ENCODE peak calls at places on chromosomes 13 and 19, in nine cellular contexts. U is neural progenitor cell; Q is lower lobe of right lung; O is IMR-90; K is sigmoid colon; B is astrocyte; X is tibial artery; N is GM23338; F is CD8-positive, alpha-beta T cell. T is an unnamed sample. For H3K27me3, the result is how much of the 10 kb centered on the place peaks cover.

GRCh38 chr19:11692127-11692790 is 46.5 kb downstream of the ZNF823 start:
- DNase-seq in N (no peak), O (no peak), X (no peak), K (no peak), F (no peak), Q (no peak), U (no peak), B (no peak), T (no peak)

GRCh38 chr13:31749929-31750328 is 10.6 kb downstream of the RXFP2 start:
- DNase-seq in K (no peak), X (no peak), Q (no peak), U (no peak), B (peak), F (no peak), O (peak), N (no peak), T (no peak)

GRCh38 chr19:32876919-32877285 is 7.3 kb upstream of the SLC7A9 start:
- DNase-seq in F (no peak), N (no peak), X (no peak), O (peak), B (peak), Q (no peak), K (no peak), U (no peak), T (no peak)

GRCh38 chr13:37392389-37392788 is 206.2 kb downstream of the POSTN start:
- DNase-seq in Q (no peak), F (no peak), O (no peak), K (no peak), B (no peak), N (no peak), X (no peak), U (no peak), T (no peak)

GRCh38 chr19:36686365-36687213 is 823 bp upstream of the ZNF567 start:
- DNase-seq in U (peak), Q (peak), N (peak), F (no peak), X (peak), O (peak), K (no peak), B (peak), T (no peak)

GRCh38 chr13:75220238-75220542 is 261.8 kb downstream of the TBC1D4 start:
- DNase-seq in O (no peak), Q (no peak), U (no peak), F (no peak), X (no peak), B (no peak), K (no peak), N (no peak), T (no peak)

GRCh38 chr13:27425918-27426630 is 1.7 kb downstream of the GTF3A start:
- DNase-seq in F (peak), U (peak), X (peak), N (peak), B (peak), Q (peak), K (peak), O (peak), T (no peak)

GRCh38 chr13:111546921-111547675 is 226.7 kb downstream of the TEX29 start:
- DNase-seq in N (no peak), K (no peak), U (no peak), Q (no peak), X (no peak), F (no peak), O (no peak), B (no peak), T (no peak)

GRCh38 chr13:107476068-107476467 is 739.3 kb downstream of the LIG4 start:
- DNase-seq in F (no peak), U (no peak), Q (no peak), N (no peak), B (peak), O (peak), K (no peak), X (no peak), T (no peak)

GRCh38 chr13:114135731-114136171 is 3.3 kb upstream of the RASA3 start:
- DNase-seq in Q (no peak), K (peak), F (no peak), O (no peak), U (no peak), B (peak), X (no peak), N (no peak), T (no peak)

GRCh38 chr19:15201374-15202023 is 704 bp upstream of the NOTCH3 start:
- DNase-seq in F (no peak), X (no peak), B (no peak), Q (no peak), K (no peak), O (no peak), U (no peak), N (no peak), T (no peak)

GRCh38 chr19:15200575-15201364 is at the start of gene NOTCH3:
- DNase-seq in O (no peak), N (peak), B (no peak), U (peak), F (no peak), Q (no peak), X (no peak), K (no peak), T (no peak)

GRCh38 chr19:15198006-15198356 is 2.8 kb downstream of the NOTCH3 start:
- DNase-seq in X (peak), N (no peak), B (no peak), K (no peak), U (no peak), F (no peak), O (no peak), Q (no peak), T (no peak)

GRCh38 chr19:15199219-15199651 is 1.6 kb downstream of the NOTCH3 start:
- DNase-seq in U (no peak), B (no peak), N (no peak), O (no peak), K (no peak), X (no peak), F (no peak), Q (no peak), T (no peak)

DNA sequence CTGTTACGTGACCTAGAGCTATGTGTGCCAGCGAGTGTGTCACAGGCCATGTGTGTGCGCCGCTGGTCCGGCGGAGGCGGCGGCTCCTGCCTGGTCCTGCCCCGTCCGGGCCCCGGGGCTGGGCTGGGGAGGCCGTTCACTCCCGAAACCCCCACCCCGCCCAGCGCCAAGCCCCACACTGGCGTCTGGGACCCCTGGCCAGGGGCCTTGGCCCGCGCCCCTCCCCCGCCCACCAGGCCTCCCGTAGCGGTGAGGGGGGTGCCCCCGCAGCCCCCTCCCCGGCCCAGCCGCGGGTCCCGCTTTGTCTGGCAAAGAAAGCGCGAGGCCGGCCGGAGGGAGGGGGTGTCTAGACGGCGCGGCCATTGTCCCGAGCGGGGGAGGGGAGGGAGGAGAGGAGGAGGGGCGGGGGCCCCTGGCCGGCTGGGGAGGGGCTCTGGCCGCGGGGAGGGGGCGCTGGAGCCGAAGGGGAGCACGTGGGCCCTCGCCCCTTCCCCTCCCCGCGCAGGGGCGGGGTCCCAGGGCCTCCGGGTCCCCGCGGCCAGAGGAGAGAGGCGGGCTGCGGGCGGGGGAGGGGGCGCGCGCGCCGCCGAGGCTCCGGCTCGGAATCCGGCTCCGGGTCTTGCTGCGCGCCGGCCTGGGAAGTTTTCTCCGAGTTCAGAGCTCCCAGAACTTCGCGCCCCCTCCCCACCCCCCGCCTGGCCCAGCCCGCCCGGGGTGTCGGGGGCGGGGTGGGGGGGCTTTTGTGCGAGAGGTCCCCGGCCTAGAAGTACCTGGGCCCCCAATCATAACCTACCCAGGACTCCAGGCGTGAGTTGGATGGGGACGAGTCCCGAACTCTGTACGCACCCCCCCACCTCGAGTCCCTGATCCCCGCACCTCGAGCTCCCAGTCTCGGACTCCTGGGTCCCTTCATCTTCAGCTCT is 882 bp downstream of the NOTCH3 start:
- DNase-seq in K (no peak), Q (no peak), O (peak), F (no peak), B (no peak), U (peak), N (peak), X (peak), T (peak)
- H3K27ac ChIP-seq in K (peak), Q (peak), O (peak), F (no peak), B (peak), U (no peak), N (peak), X (peak), T (peak)

GRCh38 chr19:54084410-54084809 is 3.2 kb upstream of the TARM1 start:
- DNase-seq in X (no peak), U (no peak), Q (no peak), N (no peak), K (peak), B (no peak), O (no peak), F (no peak), T (no peak)
- TF ChIP-seq CTCF in X (no peak), U (no peak), Q (no peak), N (no peak), K (no peak), B (no peak), O (no peak), F (no peak), T (no peak)

GRCh38 chr19:48493718-48494515 is 17.7 kb downstream of the LMTK3 start:
- DNase-seq in O (no peak), F (no peak), K (no peak), N (peak), B (no peak), X (no peak), U (no peak), Q (no peak), T (no peak)
- H3K27me3 ChIP-seq in O (under half), F (under half), K (under half), N (under half), B (under half), X (half or more), U (under half), Q (under half), T (under half)

DNA sequence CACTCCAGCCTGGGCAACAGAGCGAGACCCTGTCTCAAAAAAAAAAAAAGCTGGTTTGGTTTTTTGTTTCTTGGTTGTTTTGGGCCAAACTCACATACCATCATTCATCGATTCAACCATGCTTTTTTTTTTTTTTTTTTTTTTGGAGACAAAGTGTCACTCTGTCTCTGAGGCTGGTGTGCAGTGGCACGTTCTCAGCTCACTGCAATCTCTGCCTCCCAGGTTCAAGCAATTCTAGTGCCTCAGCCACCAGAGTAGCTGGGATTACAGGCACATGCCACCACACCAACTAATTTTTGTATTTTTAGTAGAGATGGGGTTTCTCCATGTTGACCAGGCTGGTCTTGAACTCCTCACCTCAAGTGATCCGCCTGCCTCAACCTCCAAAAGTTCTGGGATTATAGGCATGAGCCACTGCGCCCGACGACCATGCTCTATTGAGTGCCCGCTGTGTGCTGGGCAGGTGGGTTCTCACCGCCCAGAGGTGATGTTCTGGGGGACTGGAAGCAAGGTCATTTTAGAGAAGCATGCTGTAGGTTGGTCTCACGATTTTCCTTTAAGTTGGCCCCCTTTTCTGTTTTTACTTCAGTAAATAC is 8.1 kb upstream of the JUND start:
- DNase-seq in N (no peak), O (no peak), B (no peak), Q (no peak), K (no peak), F (no peak), X (no peak), U (no peak), T (no peak)
- H3K27ac ChIP-seq in N (no peak), O (no peak), B (no peak), Q (peak), K (peak), F (peak), X (peak), U (no peak), T (no peak)

GRCh38 chr19:55866521-55866920 is 30.2 kb downstream of the NLRP4 start:
- DNase-seq in N (no peak), B (no peak), O (no peak), U (no peak), K (no peak), Q (no peak), X (no peak), F (no peak), T (no peak)
- TF ChIP-seq CTCF in N (no peak), B (no peak), O (no peak), U (no peak), K (no peak), Q (no peak), X (no peak), F (no peak), T (no peak)

GRCh38 chr13:100088282-100088647 is 628 bp upstream of the PCCA start:
- DNase-seq in N (no peak), Q (no peak), O (no peak), U (peak), X (no peak), B (no peak), F (no peak), K (no peak), T (peak)

GRCh38 chr13:100088648-100089601 is at the start of gene PCCA:
- DNase-seq in K (peak), U (peak), O (peak), Q (peak), B (peak), N (peak), X (peak), F (peak), T (peak)

GRCh38 chr13:100089633-100090032 is 740 bp downstream of the PCCA start:
- DNase-seq in N (no peak), Q (no peak), K (no peak), B (peak), O (peak), F (no peak), U (no peak), X (no peak), T (no peak)

GRCh38 chr13:100095498-100095897 is 6.6 kb downstream of the PCCA start:
- DNase-seq in F (no peak), U (no peak), B (no peak), N (no peak), Q (no peak), X (no peak), O (no peak), K (no peak), T (no peak)

DNA sequence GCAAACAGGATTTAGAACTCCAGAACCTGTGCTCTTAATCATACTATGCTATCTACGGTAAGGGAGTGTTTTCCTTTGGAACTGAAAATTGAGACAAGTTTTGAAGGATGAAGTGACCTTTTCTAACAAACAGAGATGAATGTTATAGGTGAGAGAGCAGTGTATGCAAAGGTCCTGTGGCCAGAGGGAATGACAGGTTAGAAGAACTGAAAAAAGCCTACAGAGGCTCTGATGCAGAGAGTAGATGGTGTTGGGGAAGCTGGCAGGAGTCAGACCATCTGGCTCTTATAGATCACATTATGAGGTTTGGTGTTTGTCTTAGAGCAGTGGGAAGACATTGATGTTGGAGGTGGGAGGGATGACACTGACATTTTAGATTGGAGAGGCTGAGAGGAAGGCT is 2.0 kb downstream of the PCCA start:
- DNase-seq in N (no peak), F (no peak), Q (no peak), O (no peak), U (no peak), B (no peak), X (no peak), K (no peak), T (no peak)
- H3K27me3 ChIP-seq in N (under half), F (under half), Q (under half), O (under half), U (under half), B (under half), X (under half), K (under half), T (under half)

DNA sequence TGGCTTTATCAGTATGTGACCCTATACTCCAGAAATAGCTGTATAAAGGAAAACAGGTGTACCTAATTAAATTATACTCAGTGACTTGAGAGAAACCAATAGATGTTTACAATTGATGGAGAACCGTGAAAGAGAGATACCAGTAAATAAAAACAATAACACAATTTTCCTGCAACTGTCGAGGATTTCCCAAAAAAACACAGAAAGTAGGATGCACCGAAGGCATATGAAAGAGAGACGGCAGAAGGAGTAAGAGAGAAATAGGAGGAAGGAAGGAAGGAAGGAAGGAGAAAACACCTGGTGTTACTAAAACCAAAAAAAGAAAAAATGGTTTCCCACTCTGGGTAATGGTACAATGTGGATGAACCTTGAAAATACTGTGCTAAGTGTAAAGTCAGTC is 6.8 kb upstream of the ZNF229 start:
- DNase-seq in Q (no peak), N (no peak), K (no peak), B (no peak), X (no peak), U (no peak), F (no peak), O (no peak), T (no peak)
- H3K27ac ChIP-seq in Q (no peak), N (no peak), K (no peak), B (no peak), X (no peak), U (no peak), F (no peak), O (no peak), T (no peak)

GRCh38 chr19:6967962-6968361 is 53.3 kb downstream of the MBD3L2B start:
- DNase-seq in U (no peak), K (no peak), Q (no peak), X (no peak), B (no peak), F (no peak), O (no peak), N (no peak), T (no peak)

GRCh38 chr19:6963259-6963852 is 57.9 kb downstream of the MBD3L2B start:
- DNase-seq in X (no peak), K (no peak), B (no peak), F (no peak), Q (no peak), U (no peak), O (no peak), N (no peak), T (no peak)

GRCh38 chr19:6969490-6969889 is 51.7 kb downstream of the MBD3L2B start:
- DNase-seq in K (no peak), X (no peak), F (no peak), U (no peak), B (no peak), N (no peak), O (no peak), Q (no peak), T (no peak)

GRCh38 chr19:6958786-6959185 is 62.4 kb downstream of the MBD3L2B start:
- DNase-seq in Q (peak), O (no peak), B (no peak), X (no peak), K (no peak), F (no peak), U (no peak), N (no peak), T (no peak)

GRCh38 chr19:6963937-6964336 is 57.3 kb downstream of the MBD3L2B start:
- DNase-seq in K (no peak), F (peak), N (peak), X (no peak), U (no peak), O (no peak), Q (no peak), B (no peak), T (peak)
- TF ChIP-seq CTCF in K (no peak), F (peak), N (peak), X (no peak), U (peak), O (no peak), Q (peak), B (no peak), T (peak)

GRCh38 chr19:46229442-46229841 is at the start of gene IGFL1:
- DNase-seq in X (no peak), N (no peak), Q (no peak), K (no peak), O (no peak), B (no peak), U (no peak), F (no peak), T (no peak)
- H3K27me3 ChIP-seq in X (half or more), N (under half), Q (under half), K (under half), O (under half), B (half or more), U (under half), F (under half), T (under half)

DNA sequence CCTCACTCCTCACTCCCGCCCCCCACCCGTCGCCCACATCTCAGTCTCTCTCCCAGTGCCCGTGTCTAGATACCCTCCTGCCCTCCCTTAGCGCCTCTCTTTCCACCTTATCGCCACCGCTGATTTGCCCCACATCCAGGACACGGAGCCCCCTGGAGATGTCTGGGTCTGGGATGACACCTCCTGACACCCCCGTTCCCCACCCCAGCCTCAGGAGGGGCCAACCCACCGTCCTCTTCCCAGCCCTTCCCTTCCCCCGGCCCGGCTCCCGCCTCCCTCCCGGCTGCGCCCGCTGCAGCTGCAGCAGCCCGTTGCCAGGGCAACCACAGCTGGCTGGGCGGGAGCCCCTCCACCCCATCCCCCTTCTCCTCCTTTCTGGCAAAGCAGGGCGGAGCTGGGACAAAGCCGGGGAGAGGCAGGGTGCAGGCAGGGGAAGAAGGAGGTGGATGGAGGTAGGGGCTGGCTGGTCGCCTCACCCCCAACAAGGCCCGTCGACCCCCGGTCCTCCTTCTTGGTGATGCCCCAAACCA is 13.5 kb downstream of the DPF1 start:
- DNase-seq in O (peak), U (peak), B (no peak), X (no peak), F (no peak), K (peak), Q (no peak), N (peak), T (no peak)
- H3K27ac ChIP-seq in O (no peak), U (peak), B (no peak), X (peak), F (no peak), K (peak), Q (peak), N (peak), T (no peak)

T was measured in WERI-Rb-1.